ENCODE peak calls at places on chromosomes 12 and 14, in four cellular contexts. P, A, Y and G are unnamed samples.

GRCh38 chr14:81303258-81303935 is 82.6 kb upstream of the GTF2A1 start:
- DNase-seq in P (peak), A (peak), Y (peak), G (peak)

GRCh38 chr14:92490239-92490959 is 23.2 kb upstream of the RIN3 start:
- DNase-seq in P (no peak), A (no peak), Y (no peak), G (no peak)

GRCh38 chr14:70116278-70116677 is 72.5 kb downstream of the SLC8A3 start:
- DNase-seq in P (no peak), A (no peak), Y (no peak), G (no peak)

GRCh38 chr14:42222924-42223471 is 616.3 kb downstream of the LRFN5 start:
- DNase-seq in P (peak), A (no peak), Y (peak), G (peak)

GRCh38 chr14:42307239-42307825 is 700.7 kb downstream of the LRFN5 start:
- DNase-seq in P (no peak), A (no peak), Y (no peak), G (no peak)

GRCh38 chr12:29164477-29165163 is 15.5 kb downstream of the FAR2 start:
- DNase-seq in P (peak), A (no peak), Y (no peak), G (no peak)

GRCh38 chr14:23145794-23146422 is 26.9 kb upstream of the CEBPE start:
- DNase-seq in P (no peak), A (no peak), Y (no peak), G (no peak)

GRCh38 chr12:12483438-12483837 is 79.2 kb downstream of the DUSP16 start:
- DNase-seq in P (no peak), A (no peak), Y (no peak), G (no peak)

GRCh38 chr14:104390941-104391901 is 188.3 kb upstream of the C14orf180 start:
- DNase-seq in P (no peak), A (no peak), Y (no peak), G (no peak)

GRCh38 chr12:104423809-104424208 is 32.9 kb upstream of the CHST11 start:
- DNase-seq in P (no peak), A (no peak), Y (peak), G (no peak)

GRCh38 chr12:132036063-132036683 is 86.4 kb downstream of the EP400 start:
- DNase-seq in P (no peak), A (no peak), Y (no peak), G (no peak)

GRCh38 chr14:100780246-100780645 is 45.7 kb upstream of the MEG3 start:
- DNase-seq in P (no peak), A (no peak), Y (no peak), G (no peak)

GRCh38 chr12:91722072-91722471 is 423.6 kb downstream of the BTG1 start:
- DNase-seq in P (no peak), A (no peak), Y (no peak), G (no peak)

GRCh38 chr12:69066420-69067373 is 133.7 kb upstream of the CPM start:
- DNase-seq in P (no peak), A (no peak), Y (peak), G (peak)

GRCh38 chr14:89921896-89922548 is 32.5 kb downstream of the EFCAB11 start:
- DNase-seq in P (no peak), A (no peak), Y (no peak), G (no peak)

GRCh38 chr12:92055877-92056276 is 89.8 kb downstream of the BTG1 start:
- DNase-seq in P (no peak), A (no peak), Y (peak), G (no peak)

GRCh38 chr12:132029503-132030300 is 80.0 kb downstream of the EP400 start:
- DNase-seq in P (no peak), A (no peak), Y (no peak), G (no peak)